ENCODE peak calls at places on chromosome 9, in ten cellular contexts. W is activated CD8-positive, alpha-beta memory T cell treated with anti-CD3 and anti-CD28 coated beads for 24 hours; U is hepatocyte; N is naive B cell; L is hippocampal formation; M is aorta; X is AG08396; I is stimulated activated naive CD8-positive, alpha-beta T cell treated with anti-CD3 and anti-CD28 coated beads, Interleukin-15, Interleukin-2, amounts not matched to agents 100 U/mL and 50 U/mL, for 24 hours; D is GM20000; K is DMS53. O is an unnamed sample.

GRCh38 chr9:82784595-82784994 is 278.3 kb downstream of the RASEF start:
- DNase-seq in D (no peak), L (no peak), I (no peak), U (no peak), N (no peak), X (no peak), W (no peak), M (no peak), K (no peak), O (no peak)

GRCh38 chr9:124776952-124777645 is at the start of gene OLFML2A:
- DNase-seq in D (peak; percentile 62), L (no peak), M (no peak), I (peak; percentile 39), K (peak; percentile 63), X (peak; percentile 45), W (peak; percentile 64), N (peak; percentile 39), U (peak; percentile 63), O (no peak)

GRCh38 chr9:114309096-114309495 is 13.8 kb upstream of the ORM1 start:
- DNase-seq in N (no peak), I (no peak), U (no peak), D (no peak), K (no peak), X (no peak), W (peak; percentile 4), L (no peak), M (no peak), O (peak; percentile 55)

GRCh38 chr9:96006961-96007360 is 131.5 kb downstream of the ERCC6L2 start:
- DNase-seq in K (no peak), L (no peak), D (no peak), X (peak; percentile 80), I (no peak), M (no peak), N (no peak), W (no peak), U (no peak), O (no peak)

GRCh38 chr9:115668506-115668905 is 485.1 kb upstream of the PAPPA start:
- DNase-seq in W (no peak), D (no peak), M (no peak), K (no peak), I (no peak), L (no peak), X (peak; percentile 34), N (no peak), U (peak; percentile 19), O (no peak)

GRCh38 chr9:130110596-130111021 is 56.9 kb downstream of the GPR107 start:
- DNase-seq in M (no peak), L (no peak), U (no peak), N (no peak), I (no peak), K (no peak), X (no peak), W (no peak), D (no peak), O (no peak)

GRCh38 chr9:134317431-134318414 is 8.5 kb upstream of the RXRA start:
- DNase-seq in W (no peak), L (no peak), K (no peak), M (peak; percentile 44), D (no peak), N (no peak), X (peak; percentile 60), U (no peak), I (no peak), O (no peak)

GRCh38 chr9:91589101-91589553 is 165.5 kb upstream of the NFIL3 start:
- DNase-seq in K (no peak), I (no peak), M (no peak), N (no peak), W (no peak), U (peak; percentile 51), D (peak; percentile 34), X (no peak), L (no peak), O (no peak)

O was measured in vagina.